ENCODE peak calls at places on chromosomes 11 and 22, in nine cellular contexts. W is HFF-Myc; D is glutamatergic neuron; Z is activated effector memory CD4-positive, alpha-beta T cell treated with anti-CD3 and anti-CD28 coated beads, Interleukin-2, amount 50 U/mL, for 16 hours; L is AG09309; R is LoVo; T is astrocyte of the cerebellum; C is NCI-H774; B is naive thymus-derived CD4-positive, alpha-beta T cell. M is an unnamed sample.

GRCh38 chr22:45865561-45866397 is 111.2 kb downstream of the WNT7B start:
- DNase-seq in W (no peak), D (no peak), Z (no peak), L (no peak), R (no peak), T (no peak), C (no peak), B (no peak), M (no peak)

GRCh38 chr22:30302810-30303138 is 13.5 kb upstream of the CASTOR1 start:
- DNase-seq in W (no peak), D (no peak), Z (no peak), L (no peak), R (no peak), T (no peak), C (no peak), B (no peak), M (peak; percentile 45)

GRCh38 chr22:20296598-20296997 is 23.3 kb downstream of the DGCR6L start:
- DNase-seq in W (no peak), D (no peak), Z (no peak), L (no peak), R (no peak), T (no peak), C (no peak), B (no peak), M (no peak)

GRCh38 chr11:119479685-119480275 is 56.8 kb upstream of the THY1 start:
- DNase-seq in W (no peak), D (no peak), Z (peak; percentile 57), L (no peak), R (peak; percentile 15), T (peak; percentile 31), C (no peak), B (no peak), M (peak; percentile 48)

GRCh38 chr11:104984818-104985217 is 16.4 kb upstream of the CASP4 start:
- DNase-seq in W (no peak), D (no peak), Z (no peak), L (no peak), R (no peak), T (no peak), C (no peak), B (no peak), M (no peak)

GRCh38 chr11:12289667-12290476 is 87.5 kb upstream of the PARVA start:
- DNase-seq in W (no peak), D (no peak), Z (peak; percentile 55), L (no peak), R (no peak), T (no peak), C (no peak), B (no peak), M (no peak)

GRCh38 chr11:117878939-117879475 is 2.5 kb upstream of the FXYD6 start:
- DNase-seq in W (no peak), D (no peak), Z (no peak), L (no peak), R (no peak), T (no peak), C (no peak), B (no peak), M (no peak)

GRCh38 chr11:34644669-34645406 is 23.9 kb downstream of the EHF start:
- DNase-seq in W (no peak), D (no peak), Z (no peak), L (peak; percentile 66), R (no peak), T (peak; percentile 44), C (no peak), B (no peak), M (peak; percentile 86)

GRCh38 chr11:130442728-130443127 is 5.7 kb upstream of the ADAMTS15 start:
- DNase-seq in W (no peak), D (no peak), Z (no peak), L (no peak), R (no peak), T (no peak), C (no peak), B (no peak), M (no peak)

GRCh38 chr22:39360674-39361413 is 11.1 kb downstream of the SYNGR1 start:
- DNase-seq in W (no peak), D (no peak), Z (no peak), L (no peak), R (peak; percentile 65), T (peak; percentile 36), C (no peak), B (no peak), M (peak; percentile 83)

GRCh38 chr11:19931768-19932369 is 219.2 kb downstream of the NAV2 start:
- DNase-seq in W (no peak), D (no peak), Z (no peak), L (no peak), R (no peak), T (no peak), C (no peak), B (no peak), M (no peak)

GRCh38 chr11:59755701-59756495 is 722 bp downstream of the STX3 start:
- DNase-seq in W (no peak), D (peak; percentile 61), Z (peak; percentile 82), L (peak; percentile 11), R (peak; percentile 79), T (peak; percentile 26), C (peak; percentile 26), B (no peak), M (peak; percentile 83)

GRCh38 chr11:132779487-132779886 is 752.8 kb downstream of the OPCML start:
- DNase-seq in W (no peak), D (no peak), Z (no peak), L (no peak), R (no peak), T (no peak), C (no peak), B (no peak), M (peak; percentile 2)

GRCh38 chr22:46362221-46362933 is 26.9 kb downstream of the TRMU start:
- DNase-seq in W (no peak), D (no peak), Z (no peak), L (no peak), R (no peak), T (no peak), C (peak; percentile 41), B (no peak), M (no peak)

GRCh38 chr11:65258988-65259387 is 2.8 kb upstream of the POLA2 start:
- DNase-seq in W (no peak), D (no peak), Z (no peak), L (no peak), R (no peak), T (no peak), C (no peak), B (no peak), M (no peak)

GRCh38 chr11:27505781-27506180 is 788 bp downstream of the LIN7C start:
- DNase-seq in W (no peak), D (no peak), Z (no peak), L (no peak), R (no peak), T (no peak), C (no peak), B (no peak), M (no peak)

GRCh38 chr22:34429314-34429713 is 509.0 kb upstream of the LARGE1 start:
- DNase-seq in W (no peak), D (no peak), Z (no peak), L (no peak), R (no peak), T (no peak), C (no peak), B (no peak), M (no peak)

GRCh38 chr11:16605440-16605970 is 132.9 kb upstream of the C11orf58 start:
- DNase-seq in W (no peak), D (peak; percentile 24), Z (no peak), L (no peak), R (peak; percentile 2), T (no peak), C (no peak), B (no peak), M (peak; percentile 42)

GRCh38 chr11:7367803-7368202 is 116.1 kb downstream of the SYT9 start:
- DNase-seq in W (no peak), D (no peak), Z (no peak), L (no peak), R (no peak), T (no peak), C (no peak), B (no peak), M (no peak)

GRCh38 chr11:45906096-45906682 is 882 bp downstream of the FREY1 start:
- DNase-seq in W (no peak), D (no peak), Z (no peak), L (no peak), R (no peak), T (no peak), C (no peak), B (no peak), M (no peak)

GRCh38 chr22:23270212-23270733 is 90.0 kb downstream of the BCR start:
- DNase-seq in W (no peak), D (no peak), Z (no peak), L (no peak), R (no peak), T (peak; percentile 12), C (no peak), B (no peak), M (no peak)

M was measured in epithelial cell of esophagus.